ENCODE peak calls at places on chromosomes 1 and 21, in nine cellular contexts. W is HAP-1; G is activated CD8-positive, alpha-beta T cell treated with anti-CD3 and anti-CD28 coated beads, Interleukin-2, amount 10 ng/mL, durations not matched to agents 7 days and 5 days; Z is kidney glomerular epithelial cell; B is Right ventricle myocardium superior; L is activated naive CD8-positive, alpha-beta T cell treated with anti-CD3 and anti-CD28 coated beads, Interleukin-2, amount 50 U/mL, for 24 hours; P is heart right ventricle; E is heart left ventricle; H is activated T-cell treated with anti-CD3 and anti-CD28 coated beads, Interleukin-2, amount 50 U/mL, for 24 hours. S is an unnamed sample.

GRCh38 chr1:172821609-172822274 is 162.8 kb downstream of the FASLG start:
- DNase-seq in E (no peak), G (no peak), B (no peak), P (no peak), Z (no peak), H (no peak), W (no peak), L (no peak), S (no peak)

GRCh38 chr1:154344977-154345837 is 19.9 kb downstream of the ATP8B2 start:
- DNase-seq in P (no peak), B (peak; percentile 55), G (peak; percentile 77), H (peak; percentile 80), L (peak; percentile 76), E (no peak), Z (no peak), W (peak; percentile 28), S (no peak)

GRCh38 chr1:22831729-22832413 is 121.2 kb downstream of the EPHB2 start:
- DNase-seq in L (no peak), W (no peak), P (no peak), G (no peak), E (no peak), Z (peak; percentile 82), B (no peak), H (no peak), S (no peak)

GRCh38 chr1:234969630-234970370 is 158.8 kb downstream of the TOMM20 start:
- DNase-seq in B (peak; percentile 84), W (no peak), E (peak; percentile 86), L (no peak), G (no peak), H (peak; percentile 32), P (peak; percentile 82), Z (peak; percentile 25), S (peak; percentile 79)

GRCh38 chr21:14382486-14382834 is 486 bp downstream of the HSPA13 start:
- DNase-seq in P (peak; percentile 8), E (no peak), H (no peak), W (peak; percentile 23), L (peak; percentile 42), Z (no peak), B (no peak), G (no peak), S (peak; percentile 48)

GRCh38 chr1:192998536-192998935 is 60.6 kb downstream of the UCHL5 start:
- DNase-seq in H (no peak), W (no peak), E (no peak), Z (no peak), G (no peak), P (no peak), L (no peak), B (no peak), S (no peak)

GRCh38 chr1:109890115-109890953 is 20.3 kb upstream of the CSF1 start:
- DNase-seq in L (peak; percentile 71), E (no peak), P (no peak), B (no peak), G (no peak), H (peak; percentile 67), W (no peak), Z (no peak), S (no peak)

GRCh38 chr1:17136145-17136544 is 16.9 kb upstream of the PADI2 start:
- DNase-seq in G (no peak), Z (no peak), L (no peak), P (no peak), W (no peak), H (no peak), E (no peak), B (no peak), S (no peak)

GRCh38 chr1:112637257-112638108 is 17.9 kb downstream of the CAPZA1 start:
- DNase-seq in G (no peak), W (peak; percentile 78), Z (no peak), L (no peak), H (no peak), B (no peak), P (no peak), E (no peak), S (no peak)

GRCh38 chr1:153842006-153842471 is 66.8 kb downstream of the SLC27A3 start:
- DNase-seq in H (no peak), E (no peak), W (no peak), B (no peak), Z (no peak), G (no peak), P (no peak), L (no peak), S (peak; percentile 76)

GRCh38 chr1:86487131-86487804 is 18.5 kb downstream of the CLCA1 start:
- DNase-seq in E (peak; percentile 66), H (no peak), W (no peak), Z (no peak), L (no peak), P (peak; percentile 67), B (peak; percentile 61), G (no peak), S (no peak)

GRCh38 chr1:220761688-220762427 is 13.7 kb downstream of the MTARC2 start:
- DNase-seq in B (no peak), Z (no peak), G (no peak), H (no peak), W (no peak), P (no peak), E (no peak), L (no peak), S (no peak)

GRCh38 chr1:171219751-171220385 is 28.4 kb upstream of the FMO1 start:
- DNase-seq in H (no peak), E (no peak), B (no peak), Z (peak; percentile 74), G (no peak), W (no peak), P (no peak), L (no peak), S (no peak)

GRCh38 chr1:13469343-13469742 is 44.5 kb downstream of the LRRC38 start:
- DNase-seq in Z (peak; percentile 3), E (peak; percentile 45), L (no peak), G (no peak), W (peak; percentile 11), B (peak; percentile 48), H (no peak), P (no peak), S (no peak)

GRCh38 chr21:34670220-34670961 is 1.6 kb downstream of the CLIC6 start:
- DNase-seq in B (no peak), G (no peak), P (no peak), W (no peak), E (no peak), Z (no peak), L (no peak), H (peak; percentile 38), S (no peak)

GRCh38 chr1:248375446-248375845 is at the start of gene OR2T6:
- DNase-seq in P (no peak), G (no peak), W (no peak), H (no peak), B (no peak), Z (no peak), L (no peak), E (no peak), S (no peak)

GRCh38 chr1:165143437-165144065 is 213.0 kb downstream of the LMX1A start:
- DNase-seq in P (no peak), Z (no peak), E (no peak), W (no peak), L (peak; percentile 36), G (peak; percentile 52), B (no peak), H (peak; percentile 30), S (no peak)

GRCh38 chr1:50333595-50333974 is 89.7 kb downstream of the DMRTA2 start:
- DNase-seq in P (peak; percentile 17), H (peak; percentile 76), L (peak; percentile 73), W (peak; percentile 49), G (peak; percentile 70), B (peak; percentile 68), E (peak; percentile 69), Z (peak; percentile 6), S (no peak)

GRCh38 chr1:244896550-244896949 is 32.2 kb upstream of the HNRNPU start:
- DNase-seq in P (no peak), G (no peak), L (no peak), E (no peak), H (no peak), B (no peak), Z (peak; percentile 4), W (no peak), S (no peak)

GRCh38 chr1:211487082-211487481 is 4.9 kb downstream of the RD3 start:
- DNase-seq in H (no peak), Z (no peak), L (no peak), W (no peak), B (no peak), E (no peak), P (no peak), G (no peak), S (no peak)

GRCh38 chr1:201655243-201655642 is 116.3 kb downstream of the NAV1 start:
- DNase-seq in H (no peak), P (peak; percentile 41), L (no peak), G (no peak), B (peak; percentile 48), Z (no peak), W (no peak), E (peak; percentile 48), S (no peak)

GRCh38 chr1:212968385-212968863 is 18.1 kb downstream of the VASH2 start:
- DNase-seq in B (no peak), H (no peak), E (no peak), L (no peak), P (no peak), G (no peak), W (no peak), Z (no peak), S (no peak)

GRCh38 chr1:228077565-228078330 is 4.8 kb upstream of the ARF1 start:
- DNase-seq in W (no peak), H (peak; percentile 24), Z (no peak), B (peak; percentile 36), G (no peak), P (no peak), E (no peak), L (no peak), S (no peak)

GRCh38 chr1:154445040-154445472 is 39.9 kb downstream of the IL6R start:
- DNase-seq in G (peak; percentile 56), Z (peak; percentile 77), P (no peak), B (no peak), H (peak; percentile 63), E (no peak), W (no peak), L (peak; percentile 55), S (no peak)

GRCh38 chr1:15410223-15410883 is 665 bp downstream of the EFHD2 start:
- DNase-seq in W (no peak), B (no peak), Z (no peak), G (peak; percentile 30), P (no peak), L (peak; percentile 34), H (no peak), E (no peak), S (no peak)

GRCh38 chr1:169468982-169469381 is 16.8 kb downstream of the SLC19A2 start:
- DNase-seq in Z (no peak), L (no peak), B (no peak), W (no peak), H (no peak), G (no peak), P (no peak), E (no peak), S (no peak)

GRCh38 chr21:35206141-35207125 is 157.3 kb upstream of the RUNX1 start:
- DNase-seq in W (no peak), E (no peak), B (no peak), H (no peak), Z (no peak), P (no peak), G (no peak), L (no peak), S (no peak)

GRCh38 chr1:54310439-54311328 is 95.5 kb downstream of the SSBP3 start:
- DNase-seq in B (peak; percentile 61), G (no peak), E (no peak), H (peak; percentile 39), Z (no peak), L (peak; percentile 37), P (peak; percentile 68), W (peak; percentile 40), S (no peak)

GRCh38 chr1:101282314-101283087 is 45.7 kb downstream of the S1PR1 start:
- DNase-seq in P (no peak), L (no peak), E (no peak), G (no peak), Z (no peak), H (no peak), B (no peak), W (no peak), S (no peak)

GRCh38 chr1:1135339-1136111 is 19.6 kb upstream of the C1orf159 start:
- DNase-seq in P (peak; percentile 42), E (peak; percentile 57), L (no peak), G (no peak), Z (no peak), H (no peak), B (no peak), W (no peak), S (no peak)

GRCh38 chr1:35929730-35930592 is 944 bp upstream of the AGO3 start:
- DNase-seq in L (peak; percentile 36), Z (peak; percentile 53), W (peak; percentile 56), H (peak; percentile 61), B (peak; percentile 70), G (peak; percentile 61), P (peak; percentile 51), E (peak; percentile 61), S (peak; percentile 70)